ENCODE peak calls at places on chromosomes 16 and 17, in four cellular contexts. Q is K562, G is GM12878, Y is HepG2. B is an unnamed sample.

GRCh38 chr17:29086628-29087332 is 43.8 kb downstream of the PIPOX start:
- DNase-seq in Q (no peak), G (no peak), Y (no peak), B (peak)

GRCh38 chr17:63150994-63151464 is 185.0 kb downstream of the TANC2 start:
- DNase-seq in Q (no peak), G (no peak), Y (no peak), B (no peak)

GRCh38 chr17:62703776-62704380 is 76.4 kb downstream of the MRC2 start:
- DNase-seq in Q (peak), G (no peak), Y (no peak), B (peak)

GRCh38 chr17:33434841-33435240 is 141.7 kb upstream of the ASIC2 start:
- DNase-seq in Q (no peak), G (no peak), Y (no peak), B (no peak)

GRCh38 chr17:19508327-19508867 is 25.3 kb upstream of the SLC47A1 start:
- DNase-seq in Q (peak), G (no peak), Y (no peak), B (peak)

GRCh38 chr16:25134306-25134705 is 22.8 kb downstream of the LCMT1 start:
- DNase-seq in Q (no peak), G (no peak), Y (no peak), B (no peak)

GRCh38 chr16:361872-362701 is 8.3 kb downstream of the MRPL28 start:
- DNase-seq in Q (peak), G (no peak), Y (peak), B (peak)

GRCh38 chr17:82531431-82531881 is 11.9 kb downstream of the FOXK2 start:
- DNase-seq in Q (no peak), G (no peak), Y (no peak), B (no peak)

GRCh38 chr16:12318661-12319463 is 342.3 kb downstream of the SNX29 start:
- DNase-seq in Q (no peak), G (no peak), Y (peak), B (no peak)

GRCh38 chr16:1706386-1707192 is 594 bp downstream of the MAPK8IP3 start:
- DNase-seq in Q (peak), G (no peak), Y (no peak), B (peak)

GRCh38 chr17:75388476-75389030 is 16.9 kb downstream of the GRB2 start:
- DNase-seq in Q (no peak), G (no peak), Y (no peak), B (no peak)

GRCh38 chr16:77402672-77403071 is 32.2 kb downstream of the ADAMTS18 start:
- DNase-seq in Q (no peak), G (no peak), Y (no peak), B (no peak)

GRCh38 chr17:20206591-20206990 is 197.4 kb downstream of the SPECC1 start:
- DNase-seq in Q (no peak), G (no peak), Y (no peak), B (no peak)

DNA sequence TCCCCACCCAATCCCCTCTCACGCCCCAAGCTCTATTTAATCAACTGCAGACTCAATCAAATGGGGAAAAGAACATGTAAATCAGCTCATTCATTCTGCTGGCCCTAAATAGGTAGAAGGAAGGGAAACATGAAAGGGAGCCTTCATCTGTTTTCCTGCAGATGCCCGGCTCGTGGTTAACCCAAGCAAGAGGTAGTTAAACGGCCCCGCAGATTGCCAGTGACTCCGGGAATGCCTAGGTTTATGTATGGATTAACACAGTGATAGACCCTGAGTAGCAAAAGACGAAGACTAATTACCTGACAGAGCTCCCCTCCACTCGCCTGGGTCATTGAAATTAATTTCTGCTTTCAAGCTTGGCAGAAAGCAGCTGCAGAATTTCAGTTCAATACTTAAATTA is 542.0 kb downstream of the WWOX start:
- DNase-seq in Q (no peak), G (no peak), Y (no peak), B (no peak)
- TF ChIP-seq MAX in Q (no peak), G (no peak), Y (no peak), B (no peak)

DNA sequence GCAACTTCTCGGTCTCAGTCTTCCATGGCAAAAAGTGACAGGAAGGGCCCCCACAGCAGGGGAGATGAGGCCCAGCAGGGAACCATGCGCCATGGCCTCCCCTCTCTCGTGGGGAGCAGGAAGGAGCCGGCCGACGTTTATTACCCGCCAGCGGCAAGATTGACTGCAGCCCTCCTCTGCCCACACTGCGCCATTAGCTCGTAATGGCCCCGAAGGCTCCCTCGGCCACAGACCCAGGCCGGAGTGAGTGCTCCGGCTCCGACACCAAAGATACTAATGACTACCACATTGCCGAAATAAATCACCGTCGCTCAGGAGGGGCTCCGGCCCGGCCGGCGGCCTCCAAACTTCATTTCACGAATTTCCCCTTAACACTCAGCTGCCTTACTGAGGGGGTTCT is 226.9 kb downstream of the C16orf78 start:
- DNase-seq in Q (no peak), G (no peak), Y (no peak), B (no peak)
- TF ChIP-seq ETV6 in Q (no peak), G (no peak), Y (no peak), B (no peak)

GRCh38 chr17:44273607-44274006 is 5.7 kb upstream of the SLC4A1 start:
- DNase-seq in Q (no peak), G (no peak), Y (no peak), B (no peak)

GRCh38 chr17:44281570-44281969 is 13.6 kb upstream of the SLC4A1 start:
- DNase-seq in Q (peak), G (no peak), Y (no peak), B (no peak)

GRCh38 chr17:44280383-44280782 is 12.4 kb upstream of the SLC4A1 start:
- DNase-seq in Q (no peak), G (no peak), Y (no peak), B (no peak)

GRCh38 chr17:44279586-44280344 is 11.8 kb upstream of the SLC4A1 start:
- DNase-seq in Q (peak), G (peak), Y (peak), B (peak)

DNA sequence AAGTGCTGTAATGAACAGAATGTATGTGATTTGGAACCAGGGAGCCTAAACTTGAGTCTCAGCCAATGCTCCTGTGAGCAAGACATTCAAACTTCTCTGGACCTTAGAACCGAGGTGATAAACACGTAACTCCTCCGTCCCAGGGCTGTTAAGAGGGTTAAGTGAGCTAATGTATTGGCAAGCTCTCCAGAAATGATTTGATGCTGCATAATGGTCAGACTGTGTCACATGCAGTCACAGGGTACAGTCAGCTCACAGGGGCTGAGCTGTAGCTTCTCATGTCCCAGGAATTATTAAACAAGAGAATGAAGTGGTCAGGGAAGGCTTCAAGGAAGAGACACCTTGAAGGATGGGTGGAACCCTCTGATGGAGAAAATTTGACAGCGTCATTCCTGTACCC is 10.1 kb upstream of the SLC4A1 start:
- DNase-seq in Q (no peak), G (no peak), Y (no peak), B (no peak)
- TF ChIP-seq MAX in Q (no peak), G (no peak), Y (no peak), B (no peak)

GRCh38 chr16:30747331-30747730 is 894 bp upstream of the PHKG2 start:
- DNase-seq in Q (no peak), G (no peak), Y (no peak), B (no peak)
- TF ChIP-seq ETV6 in Q (no peak), G (no peak), Y (no peak), B (no peak)

GRCh38 chr16:86073763-86074493 is 175.0 kb downstream of the IRF8 start:
- DNase-seq in Q (no peak), G (no peak), Y (no peak), B (no peak)

GRCh38 chr16:86076606-86077005 is 177.6 kb downstream of the IRF8 start:
- DNase-seq in Q (no peak), G (no peak), Y (no peak), B (no peak)

GRCh38 chr16:86075839-86076440 is 177.0 kb downstream of the IRF8 start:
- DNase-seq in Q (no peak), G (no peak), Y (no peak), B (no peak)

GRCh38 chr16:86074651-86075487 is 175.9 kb downstream of the IRF8 start:
- DNase-seq in Q (no peak), G (no peak), Y (no peak), B (no peak)

GRCh38 chr16:86075488-86075785 is 176.5 kb downstream of the IRF8 start:
- DNase-seq in Q (no peak), G (no peak), Y (no peak), B (no peak)
- TF ChIP-seq MAX in Q (no peak), G (no peak), Y (no peak), B (no peak)

GRCh38 chr17:48129981-48130380 is 22.4 kb downstream of the SNX11 start:
- DNase-seq in Q (no peak), G (no peak), Y (no peak), B (no peak)

GRCh38 chr17:48125829-48126612 is 18.5 kb downstream of the SNX11 start:
- DNase-seq in Q (no peak), G (no peak), Y (no peak), B (no peak)

GRCh38 chr17:48123776-48124388 is 16.3 kb downstream of the SNX11 start:
- DNase-seq in Q (no peak), G (no peak), Y (no peak), B (no peak)

GRCh38 chr17:48128411-48128810 is 20.8 kb downstream of the SNX11 start:
- DNase-seq in Q (no peak), G (no peak), Y (no peak), B (no peak)

GRCh38 chr17:48127371-48128051 is 19.9 kb downstream of the SNX11 start:
- DNase-seq in Q (no peak), G (no peak), Y (no peak), B (no peak)
- TF ChIP-seq ETV6 in Q (no peak), G (no peak), Y (no peak), B (no peak)

GRCh38 chr17:32197987-32198386 is 55.7 kb downstream of the RHOT1 start:
- DNase-seq in Q (no peak), G (no peak), Y (no peak), B (no peak)

GRCh38 chr17:32187276-32187675 is 45.0 kb downstream of the RHOT1 start:
- DNase-seq in Q (no peak), G (no peak), Y (no peak), B (no peak)

GRCh38 chr17:32189343-32189742 is 47.0 kb downstream of the RHOT1 start:
- DNase-seq in Q (no peak), G (no peak), Y (no peak), B (no peak)

GRCh38 chr17:32191306-32191705 is 49.0 kb downstream of the RHOT1 start:
- DNase-seq in Q (no peak), G (no peak), Y (no peak), B (no peak)

DNA sequence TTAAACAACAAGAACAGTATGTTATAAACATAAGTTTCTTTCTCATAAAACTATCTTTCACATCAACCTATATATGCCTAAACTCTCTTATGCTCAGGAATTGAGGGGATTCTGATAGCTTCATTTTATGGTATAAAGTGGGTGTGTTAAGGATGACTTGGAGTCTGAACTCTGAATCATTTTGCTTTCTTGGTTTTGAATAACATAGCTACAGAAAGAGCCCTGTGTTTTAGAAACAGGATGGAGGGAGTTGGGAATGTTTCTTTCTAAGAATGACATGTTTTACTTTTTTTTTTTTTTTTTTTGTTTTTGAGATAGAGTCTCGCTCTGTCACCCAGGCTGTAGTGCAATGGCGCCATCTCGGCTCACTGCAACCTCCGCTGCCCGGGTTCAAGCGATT is 50.1 kb downstream of the RHOT1 start:
- DNase-seq in Q (no peak), G (no peak), Y (no peak), B (no peak)
- TF ChIP-seq MAX in Q (no peak), G (no peak), Y (no peak), B (no peak)

GRCh38 chr17:13807103-13807502 is 205.4 kb upstream of the HS3ST3A1 start:
- DNase-seq in Q (no peak), G (no peak), Y (no peak), B (no peak)

DNA sequence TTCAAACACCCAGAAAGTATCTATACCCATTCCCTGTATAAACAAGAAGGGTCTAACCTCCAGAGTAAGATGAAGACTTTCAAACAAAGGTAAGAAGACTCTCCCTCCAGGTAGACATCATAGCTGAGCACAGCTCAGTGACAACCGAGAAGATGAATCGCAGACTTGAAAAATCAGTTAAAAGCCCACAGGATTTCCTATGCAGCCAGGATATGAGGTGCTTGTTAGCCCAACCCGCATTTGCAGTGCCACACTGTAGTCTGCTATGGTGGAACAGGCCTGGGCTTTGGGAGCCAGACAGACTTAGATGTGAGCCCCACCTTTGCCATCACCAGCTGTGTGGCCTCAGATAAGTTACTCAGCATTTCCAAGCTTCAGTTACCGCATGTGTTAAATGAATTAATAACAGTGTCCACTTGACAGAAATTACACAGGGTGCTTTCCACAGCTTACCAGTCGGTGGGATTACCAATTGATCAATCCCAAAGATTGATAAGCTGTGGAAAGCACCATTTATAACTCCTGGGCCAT is 204.4 kb upstream of the HS3ST3A1 start:
- DNase-seq in Q (no peak), G (no peak), Y (no peak), B (no peak)
- TF ChIP-seq ETV6 in Q (no peak), G (no peak), Y (no peak), B (no peak)

GRCh38 chr17:68785565-68786486 is 169.4 kb downstream of the ABCA8 start:
- DNase-seq in Q (no peak), G (no peak), Y (no peak), B (no peak)
- TF ChIP-seq MAX in Q (no peak), G (no peak), Y (no peak), B (no peak)

GRCh38 chr17:17300624-17301568 is 2.3 kb upstream of the NT5M start:
- DNase-seq in Q (no peak), G (no peak), Y (no peak), B (peak)
- TF ChIP-seq ETV6 in Q (no peak), G (no peak), Y (no peak), B (peak)

B was measured in WTC11.